ENCODE peak calls at places on chromosomes 5 and 9, in ten cellular contexts. One of them, this sample, is unnamed.

GRCh38 chr9:104879555-104880318 is 48.2 kb downstream of the ABCA1 start:
- DNase-seq in prostate gland: no peak
- DNase-seq in upper lobe of right lung: no peak
- DNase-seq in HFF-Myc: no peak
- DNase-seq in fibroblast of lung: peak
- DNase-seq in heart right ventricle: no peak
- DNase-seq in HepG2: no peak
- DNase-seq in Calu3: no peak
- DNase-seq in osteocyte: no peak
- DNase-seq in A549: no peak
- DNase-seq in this sample: no peak

GRCh38 chr5:160118349-160119141 is 705 bp downstream of the PWWP2A start:
- DNase-seq in fibroblast of lung: no peak
- DNase-seq in A549: peak
- DNase-seq in heart right ventricle: peak
- DNase-seq in Calu3: peak
- DNase-seq in prostate gland: peak
- DNase-seq in HepG2: no peak
- DNase-seq in upper lobe of right lung: peak
- DNase-seq in HFF-Myc: no peak
- DNase-seq in osteocyte: peak
- DNase-seq in this sample: peak

GRCh38 chr9:91458905-91459304 is 35.3 kb upstream of the NFIL3 start:
- DNase-seq in fibroblast of lung: no peak
- DNase-seq in heart right ventricle: no peak
- DNase-seq in HepG2: peak
- DNase-seq in prostate gland: no peak
- DNase-seq in A549: no peak
- DNase-seq in osteocyte: no peak
- DNase-seq in upper lobe of right lung: no peak
- DNase-seq in Calu3: no peak
- DNase-seq in HFF-Myc: no peak
- DNase-seq in this sample: no peak

GRCh38 chr9:93295031-93295430 is 111.1 kb downstream of the WNK2 start:
- DNase-seq in fibroblast of lung: no peak
- DNase-seq in A549: no peak
- DNase-seq in HFF-Myc: no peak
- DNase-seq in upper lobe of right lung: peak
- DNase-seq in Calu3: no peak
- DNase-seq in HepG2: no peak
- DNase-seq in osteocyte: no peak
- DNase-seq in heart right ventricle: no peak
- DNase-seq in prostate gland: no peak
- DNase-seq in this sample: no peak

GRCh38 chr9:136339173-136339957 is 12.0 kb downstream of the GPSM1 start:
- DNase-seq in fibroblast of lung: peak
- DNase-seq in osteocyte: peak
- DNase-seq in heart right ventricle: peak
- DNase-seq in HFF-Myc: no peak
- DNase-seq in Calu3: peak
- DNase-seq in upper lobe of right lung: peak
- DNase-seq in prostate gland: peak
- DNase-seq in A549: peak
- DNase-seq in HepG2: peak
- DNase-seq in this sample: peak

GRCh38 chr5:15722305-15722704 is 222.3 kb downstream of the FBXL7 start:
- DNase-seq in prostate gland: no peak
- DNase-seq in Calu3: no peak
- DNase-seq in fibroblast of lung: peak
- DNase-seq in HepG2: no peak
- DNase-seq in heart right ventricle: no peak
- DNase-seq in osteocyte: no peak
- DNase-seq in upper lobe of right lung: peak
- DNase-seq in HFF-Myc: no peak
- DNase-seq in A549: no peak
- DNase-seq in this sample: no peak

GRCh38 chr5:134289509-134290113 is 63.7 kb upstream of the PPP2CA start:
- DNase-seq in Calu3: peak
- DNase-seq in upper lobe of right lung: no peak
- DNase-seq in osteocyte: no peak
- DNase-seq in heart right ventricle: no peak
- DNase-seq in A549: peak
- DNase-seq in HFF-Myc: peak
- DNase-seq in fibroblast of lung: peak
- DNase-seq in prostate gland: peak
- DNase-seq in HepG2: peak
- DNase-seq in this sample: peak

GRCh38 chr5:157648275-157648990 is 3.8 kb downstream of the SOX30 start:
- DNase-seq in osteocyte: no peak
- DNase-seq in HepG2: no peak
- DNase-seq in fibroblast of lung: peak
- DNase-seq in heart right ventricle: no peak
- DNase-seq in prostate gland: no peak
- DNase-seq in Calu3: no peak
- DNase-seq in HFF-Myc: no peak
- DNase-seq in upper lobe of right lung: no peak
- DNase-seq in A549: no peak
- DNase-seq in this sample: no peak

DNA sequence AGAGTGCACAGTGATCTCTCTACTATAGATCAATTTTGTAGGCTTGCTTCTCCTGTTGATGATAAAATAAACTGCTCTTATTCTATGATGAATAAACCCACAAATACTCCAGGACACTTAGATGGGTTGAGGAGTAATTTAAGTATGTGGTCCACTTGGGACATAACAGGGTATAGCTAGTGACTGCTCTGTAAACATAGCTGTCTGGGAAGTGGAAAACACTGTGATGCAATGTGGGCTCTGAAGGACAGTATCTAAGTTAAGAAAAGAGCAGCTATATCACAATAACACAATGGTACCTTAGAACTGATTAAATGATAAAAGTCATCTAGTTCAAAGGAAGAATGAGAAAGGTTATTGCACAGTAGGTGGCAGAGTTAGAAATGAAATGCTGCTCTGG is 294.3 kb upstream of the HAPLN1 start:
- DNase-seq in prostate gland: no peak
- DNase-seq in osteocyte: no peak
- DNase-seq in Calu3: no peak
- DNase-seq in heart right ventricle: no peak
- DNase-seq in upper lobe of right lung: no peak
- DNase-seq in fibroblast of lung: no peak
- DNase-seq in HFF-Myc: no peak
- DNase-seq in A549: no peak
- DNase-seq in HepG2: no peak
- DNase-seq in this sample: no peak
- TF ChIP-seq CTCF in prostate gland: no peak
- TF ChIP-seq CTCF in osteocyte: no peak
- TF ChIP-seq CTCF in Calu3: no peak
- TF ChIP-seq CTCF in heart right ventricle: no peak
- TF ChIP-seq CTCF in upper lobe of right lung: no peak
- TF ChIP-seq CTCF in fibroblast of lung: no peak
- TF ChIP-seq CTCF in HFF-Myc: no peak
- TF ChIP-seq CTCF in A549: no peak
- TF ChIP-seq CTCF in HepG2: no peak
- TF ChIP-seq CTCF in this sample: no peak

GRCh38 chr5:54902817-54903473 is 82.4 kb downstream of the ESM1 start:
- DNase-seq in osteocyte: no peak
- DNase-seq in prostate gland: no peak
- DNase-seq in heart right ventricle: no peak
- DNase-seq in HFF-Myc: no peak
- DNase-seq in HepG2: no peak
- DNase-seq in Calu3: no peak
- DNase-seq in upper lobe of right lung: no peak
- DNase-seq in A549: no peak
- DNase-seq in fibroblast of lung: peak
- DNase-seq in this sample: peak

GRCh38 chr5:54905942-54906537 is 79.4 kb downstream of the ESM1 start:
- DNase-seq in Calu3: peak
- DNase-seq in HepG2: peak
- DNase-seq in A549: peak
- DNase-seq in fibroblast of lung: peak
- DNase-seq in HFF-Myc: peak
- DNase-seq in osteocyte: no peak
- DNase-seq in heart right ventricle: peak
- DNase-seq in prostate gland: peak
- DNase-seq in upper lobe of right lung: no peak
- DNase-seq in this sample: peak

GRCh38 chr5:54900906-54901725 is 84.3 kb downstream of the ESM1 start:
- DNase-seq in HFF-Myc: no peak
- DNase-seq in A549: no peak
- DNase-seq in heart right ventricle: no peak
- DNase-seq in osteocyte: no peak
- DNase-seq in prostate gland: no peak
- DNase-seq in fibroblast of lung: peak
- DNase-seq in HepG2: no peak
- DNase-seq in Calu3: no peak
- DNase-seq in upper lobe of right lung: no peak
- DNase-seq in this sample: no peak

GRCh38 chr5:54905246-54905770 is 80.1 kb downstream of the ESM1 start:
- DNase-seq in osteocyte: no peak
- DNase-seq in upper lobe of right lung: no peak
- DNase-seq in HepG2: no peak
- DNase-seq in heart right ventricle: no peak
- DNase-seq in HFF-Myc: no peak
- DNase-seq in Calu3: no peak
- DNase-seq in fibroblast of lung: peak
- DNase-seq in prostate gland: no peak
- DNase-seq in A549: no peak
- DNase-seq in this sample: no peak

DNA sequence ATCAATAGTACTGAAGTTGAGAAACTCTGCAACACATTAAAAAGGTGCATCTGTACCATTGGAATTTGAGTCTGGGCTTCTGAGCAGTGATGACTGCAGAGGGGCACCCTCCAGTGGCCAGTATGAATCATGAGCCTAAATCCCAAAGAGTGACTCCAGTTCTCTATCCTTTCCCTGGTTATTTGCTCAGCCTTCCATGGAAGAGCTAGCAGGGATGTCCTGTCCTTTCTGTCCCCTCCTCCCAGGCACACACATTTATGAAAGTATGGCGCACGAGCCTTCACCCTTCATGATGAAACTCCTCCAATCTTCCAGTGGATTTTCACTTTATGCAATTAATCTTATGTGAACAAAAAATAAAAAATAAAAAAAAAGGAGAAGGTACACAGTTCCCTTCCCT is 81.0 kb downstream of the ESM1 start:
- DNase-seq in A549: no peak
- DNase-seq in prostate gland: no peak
- DNase-seq in Calu3: peak
- DNase-seq in HFF-Myc: no peak
- DNase-seq in heart right ventricle: no peak
- DNase-seq in fibroblast of lung: peak
- DNase-seq in HepG2: peak
- DNase-seq in osteocyte: no peak
- DNase-seq in upper lobe of right lung: no peak
- DNase-seq in this sample: no peak
- TF ChIP-seq CTCF in A549: peak
- TF ChIP-seq CTCF in prostate gland: no peak
- TF ChIP-seq CTCF in Calu3: no peak
- TF ChIP-seq CTCF in HFF-Myc: peak
- TF ChIP-seq CTCF in heart right ventricle: no peak
- TF ChIP-seq CTCF in fibroblast of lung: peak
- TF ChIP-seq CTCF in HepG2: peak
- TF ChIP-seq CTCF in osteocyte: peak
- TF ChIP-seq CTCF in upper lobe of right lung: peak
- TF ChIP-seq CTCF in this sample: peak

GRCh38 chr5:179377421-179378115 is 32.3 kb upstream of the ADAMTS2 start:
- DNase-seq in HepG2: no peak
- DNase-seq in Calu3: no peak
- DNase-seq in upper lobe of right lung: no peak
- DNase-seq in osteocyte: peak
- DNase-seq in A549: no peak
- DNase-seq in prostate gland: no peak
- DNase-seq in fibroblast of lung: no peak
- DNase-seq in heart right ventricle: no peak
- DNase-seq in HFF-Myc: no peak
- DNase-seq in this sample: no peak

GRCh38 chr5:179379321-179379890 is 34.1 kb upstream of the ADAMTS2 start:
- DNase-seq in upper lobe of right lung: no peak
- DNase-seq in A549: no peak
- DNase-seq in prostate gland: no peak
- DNase-seq in Calu3: no peak
- DNase-seq in fibroblast of lung: no peak
- DNase-seq in osteocyte: peak
- DNase-seq in HepG2: no peak
- DNase-seq in heart right ventricle: no peak
- DNase-seq in HFF-Myc: no peak
- DNase-seq in this sample: no peak

GRCh38 chr5:179378441-179379271 is 33.4 kb upstream of the ADAMTS2 start:
- DNase-seq in A549: no peak
- DNase-seq in osteocyte: peak
- DNase-seq in fibroblast of lung: peak
- DNase-seq in HepG2: no peak
- DNase-seq in HFF-Myc: no peak
- DNase-seq in heart right ventricle: no peak
- DNase-seq in Calu3: no peak
- DNase-seq in prostate gland: no peak
- DNase-seq in upper lobe of right lung: no peak
- DNase-seq in this sample: no peak

GRCh38 chr5:179376701-179377420 is 31.6 kb upstream of the ADAMTS2 start:
- DNase-seq in heart right ventricle: no peak
- DNase-seq in prostate gland: no peak
- DNase-seq in fibroblast of lung: no peak
- DNase-seq in HepG2: no peak
- DNase-seq in A549: no peak
- DNase-seq in HFF-Myc: no peak
- DNase-seq in upper lobe of right lung: no peak
- DNase-seq in osteocyte: no peak
- DNase-seq in Calu3: no peak
- DNase-seq in this sample: no peak

DNA sequence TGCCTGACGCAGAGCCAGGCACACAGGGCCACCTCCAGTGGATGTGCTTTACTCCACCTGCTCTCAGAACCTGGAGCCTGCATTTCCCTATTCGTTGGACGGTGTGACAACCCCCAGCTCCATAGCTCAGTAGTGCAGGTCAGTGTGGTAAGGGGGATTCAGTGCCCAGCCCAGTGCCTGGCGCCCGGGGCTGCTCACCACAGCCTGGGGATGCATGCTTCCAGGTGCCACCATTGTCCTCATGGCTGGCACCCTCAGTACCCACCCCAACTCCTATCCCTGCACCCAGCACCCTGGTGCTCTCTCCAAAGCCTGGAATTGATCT is 32.8 kb upstream of the ADAMTS2 start:
- DNase-seq in HepG2: no peak
- DNase-seq in Calu3: no peak
- DNase-seq in upper lobe of right lung: no peak
- DNase-seq in HFF-Myc: no peak
- DNase-seq in fibroblast of lung: no peak
- DNase-seq in prostate gland: no peak
- DNase-seq in osteocyte: peak
- DNase-seq in heart right ventricle: no peak
- DNase-seq in A549: no peak
- DNase-seq in this sample: no peak
- TF ChIP-seq CTCF in HepG2: no peak
- TF ChIP-seq CTCF in Calu3: no peak
- TF ChIP-seq CTCF in upper lobe of right lung: no peak
- TF ChIP-seq CTCF in HFF-Myc: no peak
- TF ChIP-seq CTCF in fibroblast of lung: no peak
- TF ChIP-seq CTCF in prostate gland: no peak
- TF ChIP-seq CTCF in osteocyte: no peak
- TF ChIP-seq CTCF in heart right ventricle: no peak
- TF ChIP-seq CTCF in A549: no peak
- TF ChIP-seq CTCF in this sample: no peak

GRCh38 chr9:106961623-106962022 is 98.7 kb downstream of the ZNF462 start:
- DNase-seq in HepG2: no peak
- DNase-seq in HFF-Myc: no peak
- DNase-seq in A549: no peak
- DNase-seq in fibroblast of lung: peak
- DNase-seq in upper lobe of right lung: no peak
- DNase-seq in Calu3: no peak
- DNase-seq in osteocyte: no peak
- DNase-seq in heart right ventricle: no peak
- DNase-seq in prostate gland: no peak
- DNase-seq in this sample: no peak

GRCh38 chr9:106960238-106960637 is 97.3 kb downstream of the ZNF462 start:
- DNase-seq in fibroblast of lung: no peak
- DNase-seq in osteocyte: no peak
- DNase-seq in HepG2: no peak
- DNase-seq in HFF-Myc: no peak
- DNase-seq in upper lobe of right lung: no peak
- DNase-seq in A549: no peak
- DNase-seq in heart right ventricle: no peak
- DNase-seq in prostate gland: no peak
- DNase-seq in Calu3: no peak
- DNase-seq in this sample: no peak

GRCh38 chr9:106962615-106963363 is 99.8 kb downstream of the ZNF462 start:
- DNase-seq in Calu3: no peak
- DNase-seq in heart right ventricle: peak
- DNase-seq in prostate gland: no peak
- DNase-seq in HFF-Myc: no peak
- DNase-seq in osteocyte: no peak
- DNase-seq in HepG2: no peak
- DNase-seq in fibroblast of lung: peak
- DNase-seq in upper lobe of right lung: no peak
- DNase-seq in A549: no peak
- DNase-seq in this sample: no peak

GRCh38 chr9:106963684-106964083 is 100.7 kb downstream of the ZNF462 start:
- DNase-seq in osteocyte: no peak
- DNase-seq in heart right ventricle: no peak
- DNase-seq in upper lobe of right lung: no peak
- DNase-seq in fibroblast of lung: no peak
- DNase-seq in A549: no peak
- DNase-seq in Calu3: no peak
- DNase-seq in HFF-Myc: no peak
- DNase-seq in HepG2: no peak
- DNase-seq in prostate gland: no peak
- DNase-seq in this sample: no peak

GRCh38 chr9:106962105-106962504 is 99.1 kb downstream of the ZNF462 start:
- DNase-seq in osteocyte: no peak
- DNase-seq in prostate gland: no peak
- DNase-seq in heart right ventricle: no peak
- DNase-seq in HFF-Myc: no peak
- DNase-seq in HepG2: no peak
- DNase-seq in fibroblast of lung: peak
- DNase-seq in Calu3: no peak
- DNase-seq in A549: no peak
- DNase-seq in upper lobe of right lung: no peak
- DNase-seq in this sample: no peak
- TF ChIP-seq CTCF in osteocyte: no peak
- TF ChIP-seq CTCF in prostate gland: no peak
- TF ChIP-seq CTCF in heart right ventricle: no peak
- TF ChIP-seq CTCF in HFF-Myc: no peak
- TF ChIP-seq CTCF in HepG2: no peak
- TF ChIP-seq CTCF in fibroblast of lung: no peak
- TF ChIP-seq CTCF in Calu3: no peak
- TF ChIP-seq CTCF in A549: no peak
- TF ChIP-seq CTCF in upper lobe of right lung: no peak
- TF ChIP-seq CTCF in this sample: no peak

This sample was measured in activated CD8-positive, alpha-beta T cell treated with anti-CD3 and anti-CD28 coated beads for 36 hours.